ENCODE peak calls at places on chromosomes 13 and 19, in nine cellular contexts. W is dorsolateral prefrontal cortex; V is thoracic aorta; T is colonic mucosa; E is PC-3; R is psoas muscle; B is pancreas; O is K562; Q is CD4-positive, alpha-beta T cell. X is an unnamed sample.

GRCh38 chr19:28402701-28403290 is 810.2 kb downstream of the UQCRFS1 start:
- DNase-seq in E (no peak), B (no peak), T (no peak), W (no peak), V (no peak), R (no peak), O (no peak), Q (no peak), X (no peak)

GRCh38 chr19:41957838-41958366 is 1.2 kb downstream of the RABAC1 start:
- DNase-seq in E (peak), B (peak), O (peak), V (no peak), W (peak), R (peak), T (peak), Q (no peak), X (peak)

GRCh38 chr13:87676254-87677042 is 5.3 kb downstream of the SLITRK5 start:
- DNase-seq in T (no peak), E (no peak), R (no peak), O (no peak), B (no peak), Q (no peak), V (no peak), W (no peak), X (no peak)

GRCh38 chr19:5789886-5790572 is 934 bp downstream of the DUS3L start:
- DNase-seq in W (no peak), B (no peak), O (no peak), R (no peak), E (no peak), Q (no peak), T (no peak), V (no peak), X (no peak)

GRCh38 chr13:99657848-99658265 is 156.6 kb downstream of the TM9SF2 start:
- DNase-seq in V (no peak), T (peak), W (peak), R (peak), Q (no peak), E (no peak), B (no peak), O (no peak), X (peak)

GRCh38 chr19:29625316-29625715 is 19.2 kb downstream of the POP4 start:
- DNase-seq in E (no peak), B (peak), R (no peak), W (no peak), T (no peak), V (no peak), Q (no peak), O (no peak), X (no peak)

GRCh38 chr19:3284759-3285646 is 60.5 kb downstream of the CELF5 start:
- DNase-seq in O (peak), R (peak), T (peak), Q (peak), W (no peak), B (peak), E (peak), V (no peak), X (peak)

GRCh38 chr13:36431204-36432105 is 840 bp upstream of the CCNA1 start:
- DNase-seq in R (no peak), Q (no peak), B (no peak), E (no peak), T (no peak), O (no peak), V (no peak), W (peak), X (peak)

GRCh38 chr19:33938821-33939220 is 142.2 kb downstream of the KCTD15 start:
- DNase-seq in T (peak), B (peak), Q (no peak), E (no peak), V (no peak), W (no peak), O (no peak), R (no peak), X (no peak)

GRCh38 chr19:1650627-1651009 is 1.8 kb downstream of the TCF3 start:
- DNase-seq in W (no peak), Q (no peak), R (no peak), B (no peak), O (no peak), V (no peak), E (no peak), T (no peak), X (no peak)

GRCh38 chr13:112931028-112931934 is 37.7 kb upstream of the MCF2L start:
- DNase-seq in Q (no peak), W (no peak), O (peak), T (peak), E (peak), R (no peak), B (no peak), V (no peak), X (no peak)

GRCh38 chr13:44305216-44305615 is 68.4 kb upstream of the SERP2 start:
- DNase-seq in W (no peak), E (no peak), O (no peak), V (no peak), R (no peak), Q (no peak), B (no peak), T (no peak), X (no peak)

GRCh38 chr13:44305845-44306244 is 67.8 kb upstream of the SERP2 start:
- DNase-seq in T (no peak), R (no peak), V (no peak), B (no peak), W (no peak), O (no peak), E (peak), Q (no peak), X (no peak)

GRCh38 chr13:44307255-44307654 is 66.4 kb upstream of the SERP2 start:
- DNase-seq in O (no peak), E (peak), V (no peak), T (no peak), B (no peak), W (no peak), Q (no peak), R (no peak), X (no peak)

GRCh38 chr13:44307844-44308243 is 65.8 kb upstream of the SERP2 start:
- DNase-seq in T (no peak), W (no peak), V (no peak), R (no peak), E (peak), O (no peak), Q (no peak), B (no peak), X (no peak)

GRCh38 chr13:44306401-44307192 is 67.0 kb upstream of the SERP2 start:
- DNase-seq in T (peak), W (no peak), V (no peak), B (no peak), Q (no peak), R (no peak), E (peak), O (no peak), X (peak)
- H3K27ac ChIP-seq in T (peak), W (peak), V (peak), B (peak), Q (no peak), R (peak), E (peak), O (no peak), X (peak)

GRCh38 chr19:15759962-15760565 is 22.3 kb downstream of the OR10H3 start:
- DNase-seq in O (peak), B (no peak), W (no peak), E (peak), V (no peak), Q (no peak), R (no peak), T (peak), X (no peak)
- TF ChIP-seq CTCF in O (peak), B (no peak), W (no peak), E (peak), V (no peak), Q (no peak), R (no peak), T (peak), X (no peak)

GRCh38 chr13:27489456-27489855 is 39.1 kb upstream of the MTIF3 start:
- DNase-seq in O (no peak), Q (no peak), B (no peak), E (no peak), V (no peak), R (no peak), T (no peak), W (no peak), X (no peak)

GRCh38 chr13:27496006-27496405 is 45.6 kb upstream of the MTIF3 start:
- DNase-seq in R (no peak), O (no peak), W (no peak), E (no peak), B (no peak), Q (no peak), T (no peak), V (no peak), X (no peak)

GRCh38 chr13:27496851-27497250 is 46.5 kb upstream of the MTIF3 start:
- DNase-seq in O (no peak), V (no peak), T (no peak), W (no peak), R (no peak), Q (no peak), E (no peak), B (no peak), X (no peak)

GRCh38 chr13:27493981-27494380 is 43.6 kb upstream of the MTIF3 start:
- DNase-seq in B (no peak), W (no peak), O (no peak), V (no peak), T (no peak), R (no peak), E (no peak), Q (no peak), X (no peak)
- H3K27ac ChIP-seq in B (no peak), W (no peak), O (no peak), V (no peak), T (no peak), R (no peak), E (no peak), Q (no peak), X (no peak)

DNA sequence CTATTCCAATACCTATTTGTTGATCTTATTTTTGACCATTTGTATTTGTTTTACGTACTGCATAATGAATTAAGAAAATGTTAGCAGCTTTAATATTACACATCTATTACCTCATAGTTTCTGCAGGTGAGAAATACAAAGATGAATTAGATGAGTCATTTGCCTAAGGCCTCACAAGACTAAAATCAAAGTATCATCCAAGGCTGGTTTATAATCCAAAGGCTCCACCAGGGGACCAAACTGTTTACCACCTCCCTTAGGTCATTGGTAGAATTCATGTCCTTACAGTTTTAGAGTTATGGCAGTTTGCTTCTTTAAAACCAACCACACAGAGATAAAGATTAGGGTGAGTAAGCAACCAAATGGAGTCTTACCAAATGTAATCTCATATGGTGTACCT is 848.1 kb downstream of the SLITRK6 start:
- DNase-seq in O (no peak), Q (no peak), B (no peak), V (no peak), W (no peak), E (peak), T (no peak), R (no peak), X (no peak)
- TF ChIP-seq CTCF in O (no peak), Q (no peak), B (no peak), V (no peak), W (no peak), E (no peak), T (no peak), R (no peak), X (no peak)

GRCh38 chr13:21671793-21672680 is 1.2 kb downstream of the FGF9 start:
- DNase-seq in T (no peak), Q (no peak), O (no peak), R (no peak), W (no peak), B (no peak), V (no peak), E (no peak), X (no peak)

GRCh38 chr13:21672811-21673591 is 2.1 kb downstream of the FGF9 start:
- DNase-seq in O (no peak), E (no peak), V (no peak), B (no peak), R (no peak), Q (no peak), W (no peak), T (peak), X (no peak)

GRCh38 chr13:21670006-21670882 is 629 bp upstream of the FGF9 start:
- DNase-seq in O (peak), W (peak), Q (peak), V (no peak), T (peak), R (peak), B (peak), E (no peak), X (peak)

GRCh38 chr13:21668665-21669599 is 1.9 kb upstream of the FGF9 start:
- DNase-seq in W (no peak), V (no peak), R (peak), Q (peak), B (no peak), E (no peak), T (peak), O (no peak), X (no peak)

GRCh38 chr13:21670883-21671792 is at the start of gene FGF9:
- DNase-seq in B (peak), Q (peak), R (peak), V (no peak), T (peak), O (peak), E (peak), W (peak), X (peak)
- H3K27ac ChIP-seq in B (peak), Q (no peak), R (peak), V (no peak), T (peak), O (no peak), E (no peak), W (no peak), X (peak)

DNA sequence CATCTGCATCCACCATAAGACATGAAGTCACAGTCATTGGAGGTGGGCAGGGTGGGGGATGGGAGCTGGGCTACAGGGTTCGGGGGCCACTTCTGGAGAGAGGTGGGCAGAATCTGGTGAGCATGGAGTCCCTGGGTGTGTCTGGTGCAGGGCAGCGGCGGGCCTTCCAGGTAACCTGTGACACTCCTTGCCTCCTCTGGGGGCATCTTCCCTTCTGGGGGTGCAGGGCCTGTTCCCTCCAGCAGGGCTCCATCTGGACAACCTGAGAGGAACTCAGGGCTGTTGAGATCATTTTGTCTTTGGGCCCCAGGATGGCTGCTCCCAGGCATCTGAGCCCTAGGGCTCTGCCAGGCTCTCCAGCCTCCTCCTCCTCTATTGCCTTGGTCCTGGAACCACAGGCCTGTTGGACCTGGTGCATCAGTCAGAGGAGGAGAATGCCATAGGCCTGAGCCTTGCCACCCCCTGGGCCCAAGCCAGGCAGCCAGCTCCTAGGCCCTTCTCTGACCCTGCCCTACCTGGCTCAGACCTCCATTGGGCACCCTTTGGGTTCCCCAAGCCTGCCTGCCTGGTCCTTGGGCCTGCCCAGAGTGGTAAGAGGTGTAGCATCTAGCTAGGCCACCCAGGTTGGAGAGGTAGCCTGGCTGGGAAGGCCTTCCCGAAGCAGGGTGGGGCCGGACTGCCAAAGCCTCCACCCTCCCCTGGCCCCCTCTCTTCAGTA is 13.4 kb downstream of the LYL1 start:
- DNase-seq in V (no peak), E (peak), O (peak), W (no peak), B (no peak), T (no peak), R (no peak), Q (no peak), X (no peak)
- TF ChIP-seq CTCF in V (peak), E (peak), O (peak), W (no peak), B (no peak), T (no peak), R (no peak), Q (no peak), X (peak)

GRCh38 chr13:106917024-106917491 is 349.1 kb upstream of the ARGLU1 start:
- DNase-seq in O (no peak), V (no peak), W (no peak), B (no peak), T (no peak), E (no peak), Q (no peak), R (no peak), X (no peak)
- H3K27ac ChIP-seq in O (no peak), V (peak), W (no peak), B (peak), T (no peak), E (no peak), Q (no peak), R (peak), X (peak)

GRCh38 chr13:20093946-20094345 is 66.9 kb downstream of the GJA3 start:
- DNase-seq in Q (no peak), V (no peak), T (no peak), W (no peak), B (no peak), O (no peak), E (no peak), R (no peak), X (no peak)

GRCh38 chr13:20090349-20090748 is 70.5 kb downstream of the GJA3 start:
- DNase-seq in Q (no peak), W (no peak), O (no peak), R (no peak), B (no peak), T (no peak), E (peak), V (no peak), X (no peak)
- TF ChIP-seq CTCF in Q (peak), W (peak), O (no peak), R (no peak), B (no peak), T (no peak), E (peak), V (no peak), X (no peak)

GRCh38 chr19:49798574-49798973 is 14.5 kb downstream of the FUZ start:
- DNase-seq in T (no peak), Q (no peak), O (no peak), R (no peak), B (no peak), W (no peak), V (no peak), E (no peak), X (no peak)
- H3K27ac ChIP-seq in T (no peak), Q (no peak), O (no peak), R (no peak), B (no peak), W (no peak), V (no peak), E (no peak), X (no peak)

DNA sequence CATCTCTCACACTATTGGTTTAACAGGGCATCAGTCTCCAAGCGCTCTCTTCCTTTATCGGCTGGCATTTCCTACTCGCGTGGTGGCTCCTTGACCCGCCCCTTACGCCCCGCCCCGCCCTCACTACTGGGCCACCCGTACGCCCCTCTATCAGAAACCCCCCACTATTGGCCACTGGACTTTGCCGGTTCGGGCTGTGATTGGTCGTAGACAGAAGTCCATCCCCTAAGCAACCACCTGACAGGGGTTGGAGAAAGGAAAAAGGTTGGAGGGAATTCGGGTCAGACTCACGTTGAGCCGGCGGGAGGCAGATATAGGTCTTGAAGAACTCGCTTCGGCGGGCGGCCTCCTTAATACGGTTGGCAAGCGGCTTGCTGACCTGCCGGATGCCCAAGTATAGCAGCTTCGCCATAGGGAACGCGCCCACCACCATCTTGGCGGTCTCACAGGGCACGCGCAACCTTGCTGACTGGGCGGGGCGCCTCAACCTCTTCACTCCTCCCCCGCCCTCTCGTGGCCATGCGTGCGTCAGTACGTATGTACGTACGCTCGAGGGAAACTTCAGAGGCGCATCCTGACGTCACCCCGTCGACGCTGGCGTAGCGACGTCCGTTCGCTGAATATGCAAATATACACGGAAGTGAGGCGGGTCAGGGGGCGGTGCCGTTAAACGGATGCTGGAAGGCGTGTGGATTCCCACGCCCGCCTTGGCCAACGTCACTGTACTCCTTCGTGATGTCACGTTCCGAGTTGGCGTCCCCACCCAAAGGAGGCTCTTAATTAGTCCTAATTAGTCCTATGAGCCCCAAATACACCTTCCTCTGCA is at the start of gene OPA3:
- DNase-seq in T (peak), R (peak), V (peak), B (peak), W (peak), O (peak), E (peak), Q (peak), X (peak)
- TF ChIP-seq CTCF in T (no peak), R (no peak), V (no peak), B (no peak), W (no peak), O (no peak), E (no peak), Q (no peak), X (no peak)

X was measured in uterus.